ENCODE peak calls at places on chromosomes 7 and 10, in six cellular contexts. J is fibroblast of pulmonary artery, A is AG09309, E is uterus, F is GM23338, C is GM10248. S is an unnamed sample.

GRCh38 chr10:45420453-45421192 is 46.6 kb downstream of the ALOX5 start:
- DNase-seq in A (no peak), F (no peak), C (peak), J (peak), E (peak), S (no peak)

GRCh38 chr7:30710669-30711068 is 28.4 kb upstream of the CRHR2 start:
- DNase-seq in J (no peak), A (no peak), C (no peak), F (no peak), E (no peak), S (no peak)

GRCh38 chr10:12608761-12609160 is 259.4 kb downstream of the CAMK1D start:
- DNase-seq in C (no peak), A (no peak), F (no peak), J (no peak), E (no peak), S (no peak)

GRCh38 chr7:88226886-88227516 is 7.2 kb upstream of the SRI start:
- DNase-seq in C (no peak), F (no peak), E (no peak), J (peak), A (no peak), S (no peak)

GRCh38 chr10:115514895-115515294 is 421.7 kb downstream of the ATRNL1 start:
- DNase-seq in C (no peak), A (no peak), F (no peak), J (no peak), E (no peak), S (no peak)

GRCh38 chr7:84912993-84913635 is 273.7 kb downstream of the SEMA3D start:
- DNase-seq in J (no peak), F (peak), C (no peak), A (no peak), E (no peak), S (no peak)

GRCh38 chr7:156935250-156935649 is 14.3 kb upstream of the NOM1 start:
- DNase-seq in A (no peak), E (no peak), C (no peak), F (no peak), J (no peak), S (no peak)

GRCh38 chr7:44225566-44226395 is 25.0 kb downstream of the YKT6 start:
- DNase-seq in C (no peak), F (no peak), E (no peak), A (no peak), J (no peak), S (no peak)

GRCh38 chr7:20783716-20784310 is 2.9 kb downstream of the SP8 start:
- DNase-seq in C (peak), E (no peak), A (no peak), J (no peak), F (peak), S (no peak)

GRCh38 chr7:23474829-23475578 is 4.7 kb upstream of the IGF2BP3 start:
- DNase-seq in C (no peak), J (no peak), E (no peak), F (no peak), A (no peak), S (no peak)

GRCh38 chr10:33314788-33315561 is 19.5 kb downstream of the NRP1 start:
- DNase-seq in F (no peak), J (peak), C (no peak), E (no peak), A (no peak), S (no peak)

GRCh38 chr10:62182171-62182570 is 86.5 kb downstream of the RTKN2 start:
- DNase-seq in J (no peak), A (no peak), E (no peak), F (no peak), C (no peak), S (no peak)

GRCh38 chr7:152924826-152925411 is 165.4 kb downstream of the ACTR3B start:
- DNase-seq in E (no peak), C (no peak), F (peak), A (no peak), J (no peak), S (no peak)

GRCh38 chr7:158759245-158759614 is 54.6 kb upstream of the NCAPG2 start:
- DNase-seq in C (no peak), J (no peak), F (no peak), E (no peak), A (no peak), S (no peak)

GRCh38 chr10:11881477-11882417 is 58.6 kb downstream of the PROSER2 start:
- DNase-seq in F (peak), J (no peak), A (no peak), C (no peak), E (no peak), S (no peak)

GRCh38 chr10:10816453-10816852 is 201.2 kb upstream of the CELF2 start:
- DNase-seq in C (no peak), E (no peak), A (no peak), F (no peak), J (peak), S (no peak)

GRCh38 chr7:2116903-2117680 is 115.7 kb downstream of the MAD1L1 start:
- DNase-seq in A (no peak), F (no peak), C (no peak), J (peak), E (no peak), S (no peak)

GRCh38 chr7:7114575-7115291 is 67.6 kb upstream of the C1GALT1 start:
- DNase-seq in J (no peak), A (no peak), F (no peak), C (no peak), E (no peak), S (no peak)

GRCh38 chr7:81277691-81278090 is 358.8 kb upstream of the SEMA3C start:
- DNase-seq in J (no peak), E (no peak), A (no peak), F (no peak), C (no peak), S (no peak)

GRCh38 chr7:90210475-90210874 is 1.1 kb upstream of the STEAP2 start:
- DNase-seq in E (no peak), F (no peak), A (no peak), C (no peak), J (no peak), S (no peak)

GRCh38 chr10:112395809-112396530 is 22.1 kb downstream of the ACSL5 start:
- DNase-seq in F (no peak), C (no peak), E (no peak), A (no peak), J (no peak), S (no peak)
- TF ChIP-seq CTCF in F (no peak), C (no peak), E (no peak), A (no peak), J (no peak), S (no peak)

DNA sequence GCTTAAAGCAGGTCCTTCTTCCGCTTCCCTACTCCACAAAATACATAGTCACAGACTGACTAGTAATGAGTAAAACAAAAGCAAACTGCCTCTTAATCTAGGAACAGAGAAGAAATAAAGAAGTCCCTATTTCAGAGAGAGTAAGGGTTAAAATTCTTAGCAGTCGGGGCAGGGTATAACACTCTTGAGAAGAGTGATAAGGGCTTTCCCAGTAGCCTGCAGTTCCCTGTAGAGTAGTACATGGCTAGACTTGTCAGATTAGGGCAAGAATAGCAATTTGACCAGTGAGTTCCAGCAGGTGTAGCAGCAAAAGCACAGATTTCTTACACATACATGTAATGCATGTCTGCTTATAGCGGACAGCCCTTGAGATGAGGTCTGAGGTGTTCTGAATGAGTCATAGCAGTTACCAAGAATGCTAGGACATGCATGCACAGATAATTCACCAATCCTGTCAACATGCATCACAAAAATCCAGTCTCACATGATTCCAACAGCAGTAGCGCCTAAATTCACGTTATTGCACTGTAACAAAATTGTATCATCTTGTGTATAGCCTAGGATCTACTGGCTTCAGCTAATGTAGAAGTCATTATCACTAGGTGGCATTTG is 40.7 kb downstream of the BTRC start:
- DNase-seq in A (no peak), F (no peak), E (no peak), C (no peak), J (no peak), S (no peak)
- TF ChIP-seq CTCF in A (no peak), F (no peak), E (no peak), C (no peak), J (no peak), S (no peak)

DNA sequence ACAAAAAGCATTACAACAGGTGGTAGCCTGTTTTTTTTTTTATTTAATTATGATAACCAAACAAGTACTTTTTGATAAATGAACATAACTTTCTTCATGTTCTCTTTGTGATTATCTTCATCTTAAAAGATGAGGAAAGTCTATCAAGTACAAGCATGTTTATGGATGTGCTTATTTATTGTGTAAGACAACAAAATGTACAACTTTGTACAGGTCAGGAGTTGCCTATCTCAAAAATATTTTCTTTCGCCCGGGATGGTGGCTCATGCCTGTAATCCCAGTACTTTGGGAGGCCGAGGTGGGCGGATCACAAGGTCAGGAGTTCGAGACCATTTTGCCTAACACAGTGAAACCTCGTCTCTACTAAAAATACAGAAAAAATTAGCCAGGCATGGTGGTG is 17.0 kb downstream of the MPP7 start:
- DNase-seq in J (no peak), C (no peak), F (no peak), E (no peak), A (no peak), S (no peak)
- TF ChIP-seq CTCF in J (no peak), C (no peak), F (no peak), E (no peak), A (no peak), S (no peak)

GRCh38 chr10:122204691-122205489 is 66.2 kb upstream of the BTBD16 start:
- DNase-seq in J (no peak), C (no peak), F (no peak), E (no peak), A (no peak), S (no peak)
- TF ChIP-seq CTCF in J (no peak), C (no peak), F (no peak), E (no peak), A (no peak), S (no peak)

DNA sequence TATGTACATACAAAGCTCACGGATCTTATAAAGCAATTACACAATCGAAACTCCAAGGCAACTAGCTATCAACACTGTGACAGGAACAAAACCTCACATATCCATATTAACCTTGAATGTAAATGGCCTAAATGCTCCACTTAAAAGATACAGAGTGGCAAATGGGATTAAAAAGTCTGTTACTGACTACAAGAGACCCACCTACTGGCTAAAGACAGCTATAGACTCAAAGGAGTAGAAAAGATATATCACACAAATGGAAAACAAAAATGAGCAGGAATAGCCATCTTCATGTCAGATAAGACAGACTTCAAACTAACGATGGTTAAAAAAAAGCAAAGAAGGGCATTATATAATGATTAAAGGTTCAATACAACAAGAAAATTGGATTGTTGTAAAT is 246.7 kb downstream of the ADRA2A start:
- DNase-seq in F (peak), C (no peak), A (peak), E (no peak), J (no peak), S (no peak)
- TF ChIP-seq CTCF in F (peak), C (no peak), A (no peak), E (no peak), J (no peak), S (peak)

S was measured in progenitor cell of endocrine pancreas.